ENCODE peak calls at places on chromosomes 13 and 19, in seven cellular contexts. N, Z, I, V, L, U and O are unnamed samples.

GRCh38 chr13:107365466-107366215 is 797.7 kb upstream of the ARGLU1 start:
- DNase-seq in N (no peak), Z (no peak), I (no peak), V (no peak), L (no peak), U (no peak), O (no peak)

GRCh38 chr19:55484571-55485438 is at the start of gene NAT14:
- DNase-seq in N (peak; percentile 77), Z (peak; percentile 91), I (peak; percentile 64), V (no peak), L (peak; percentile 95), U (peak; percentile 77), O (peak; percentile 66)

GRCh38 chr19:40539070-40539469 is 37.6 kb upstream of the SHKBP1 start:
- DNase-seq in N (peak; percentile 69), Z (no peak), I (no peak), V (no peak), L (no peak), U (no peak), O (no peak)

GRCh38 chr13:89852570-89852969 is 1494.9 kb upstream of the MIR17HG start:
- DNase-seq in N (no peak), Z (no peak), I (no peak), V (no peak), L (no peak), U (no peak), O (no peak)

GRCh38 chr13:110743687-110744086 is 30.2 kb downstream of the ING1 start:
- DNase-seq in N (no peak), Z (no peak), I (no peak), V (no peak), L (no peak), U (no peak), O (no peak)

GRCh38 chr19:10091370-10091687 is 5.2 kb downstream of the SHFL start:
- DNase-seq in N (no peak), Z (no peak), I (no peak), V (no peak), L (no peak), U (no peak), O (no peak)

GRCh38 chr13:101416181-101417042 is at the start of gene NALCN:
- DNase-seq in N (peak; percentile 24), Z (peak; percentile 39), I (peak; percentile 15), V (peak; percentile 50), L (peak; percentile 71), U (peak; percentile 60), O (no peak)

GRCh38 chr13:100523994-100524393 is 64.6 kb downstream of the GGACT start:
- DNase-seq in N (no peak), Z (no peak), I (no peak), V (no peak), L (no peak), U (no peak), O (no peak)

GRCh38 chr19:41928754-41929535 is 696 bp upstream of the ERFL start:
- DNase-seq in N (peak; percentile 53), Z (no peak), I (no peak), V (no peak), L (peak; percentile 37), U (no peak), O (no peak)

GRCh38 chr13:99315186-99315585 is 8.0 kb upstream of the GPR183 start:
- DNase-seq in N (no peak), Z (no peak), I (no peak), V (no peak), L (no peak), U (no peak), O (no peak)

GRCh38 chr13:50810998-50811397 is 32.5 kb downstream of the DLEU7 start:
- DNase-seq in N (no peak), Z (no peak), I (no peak), V (peak; percentile 47), L (no peak), U (no peak), O (no peak)

GRCh38 chr19:49896863-49897621 is at the start of gene IL4I1:
- DNase-seq in N (no peak), Z (no peak), I (no peak), V (peak; percentile 75), L (no peak), U (no peak), O (peak; percentile 39)

GRCh38 chr19:10835089-10835753 is 791 bp downstream of the TMED1 start:
- DNase-seq in N (no peak), Z (peak; percentile 100), I (peak; percentile 49), V (peak; percentile 99), L (no peak), U (no peak), O (peak; percentile 55)

GRCh38 chr13:22757530-22758120 is 423.2 kb upstream of the SGCG start:
- DNase-seq in N (peak; percentile 10), Z (no peak), I (no peak), V (no peak), L (peak; percentile 22), U (no peak), O (no peak)

GRCh38 chr19:21221653-21222052 is 79.8 kb downstream of the ZNF431 start:
- DNase-seq in N (no peak), Z (no peak), I (no peak), V (no peak), L (no peak), U (no peak), O (no peak)

GRCh38 chr19:35379992-35380391 is 9.1 kb downstream of the GPR42 start:
- DNase-seq in N (no peak), Z (no peak), I (no peak), V (no peak), L (no peak), U (no peak), O (no peak)

GRCh38 chr19:35381926-35382325 is 11.1 kb downstream of the GPR42 start:
- DNase-seq in N (no peak), Z (no peak), I (no peak), V (no peak), L (no peak), U (no peak), O (no peak)

GRCh38 chr19:35380450-35381124 is 9.7 kb downstream of the GPR42 start:
- DNase-seq in N (no peak), Z (no peak), I (no peak), V (no peak), L (no peak), U (no peak), O (no peak)

GRCh38 chr19:35383536-35383935 is 12.7 kb downstream of the GPR42 start:
- DNase-seq in N (no peak), Z (no peak), I (no peak), V (no peak), L (no peak), U (no peak), O (no peak)

GRCh38 chr19:35381318-35381717 is 10.4 kb downstream of the GPR42 start:
- DNase-seq in N (no peak), Z (no peak), I (no peak), V (no peak), L (no peak), U (no peak), O (no peak)
- H3K4me1 ChIP-seq in N (no peaks in the 10 kb centered on the region), Z (peaks cover 2% of the 10 kb centered on the region), I (no peaks in the 10 kb centered on the region), V (no peaks in the 10 kb centered on the region), L (no peaks in the 10 kb centered on the region), U (peaks cover 6% of the 10 kb centered on the region), O (no peaks in the 10 kb centered on the region)

GRCh38 chr19:38708413-38709024 is 35.8 kb downstream of the CAPN12 start:
- DNase-seq in N (no peak), Z (no peak), I (no peak), V (no peak), L (no peak), U (no peak), O (no peak)
- H3K4me1 ChIP-seq in N (peaks cover 76% of the 10 kb centered on the region), Z (no peaks in the 10 kb centered on the region), I (peaks cover 71% of the 10 kb centered on the region), V (no peaks in the 10 kb centered on the region), L (no peaks in the 10 kb centered on the region), U (peaks cover 67% of the 10 kb centered on the region), O (peaks cover 86% of the 10 kb centered on the region)

GRCh38 chr13:94454906-94455305 is 24.6 kb downstream of the DCT start:
- DNase-seq in N (no peak), Z (no peak), I (no peak), V (no peak), L (no peak), U (no peak), O (no peak)

GRCh38 chr13:94455414-94455813 is 24.1 kb downstream of the DCT start:
- DNase-seq in N (no peak), Z (no peak), I (no peak), V (no peak), L (no peak), U (no peak), O (no peak)

GRCh38 chr13:94454334-94454733 is 25.1 kb downstream of the DCT start:
- DNase-seq in N (no peak), Z (no peak), I (no peak), V (no peak), L (no peak), U (no peak), O (no peak)

GRCh38 chr13:94462670-94463069 is 16.8 kb downstream of the DCT start:
- DNase-seq in N (no peak), Z (no peak), I (no peak), V (no peak), L (no peak), U (no peak), O (no peak)

GRCh38 chr13:94459116-94459515 is 20.4 kb downstream of the DCT start:
- DNase-seq in N (no peak), Z (no peak), I (no peak), V (no peak), L (no peak), U (no peak), O (no peak)
- H3K4me1 ChIP-seq in N (no peaks in the 10 kb centered on the region), Z (no peaks in the 10 kb centered on the region), I (no peaks in the 10 kb centered on the region), V (no peaks in the 10 kb centered on the region), L (no peaks in the 10 kb centered on the region), U (no peaks in the 10 kb centered on the region), O (no peaks in the 10 kb centered on the region)

GRCh38 chr19:46717034-46717715 is at the start of gene PRKD2:
- DNase-seq in N (peak; percentile 83), Z (peak; percentile 94), I (peak; percentile 93), V (peak; percentile 82), L (peak; percentile 96), U (peak; percentile 95), O (peak; percentile 92)

GRCh38 chr19:46714523-46715106 is 2.3 kb downstream of the PRKD2 start:
- DNase-seq in N (no peak), Z (no peak), I (no peak), V (peak; percentile 95), L (no peak), U (no peak), O (no peak)

GRCh38 chr19:46716672-46717033 is 261 bp downstream of the PRKD2 start:
- DNase-seq in N (no peak), Z (no peak), I (no peak), V (no peak), L (peak; percentile 58), U (no peak), O (no peak)

GRCh38 chr19:46715620-46716012 is 1.3 kb downstream of the PRKD2 start:
- DNase-seq in N (no peak), Z (no peak), I (no peak), V (peak; percentile 24), L (peak; percentile 24), U (no peak), O (no peak)

DNA sequence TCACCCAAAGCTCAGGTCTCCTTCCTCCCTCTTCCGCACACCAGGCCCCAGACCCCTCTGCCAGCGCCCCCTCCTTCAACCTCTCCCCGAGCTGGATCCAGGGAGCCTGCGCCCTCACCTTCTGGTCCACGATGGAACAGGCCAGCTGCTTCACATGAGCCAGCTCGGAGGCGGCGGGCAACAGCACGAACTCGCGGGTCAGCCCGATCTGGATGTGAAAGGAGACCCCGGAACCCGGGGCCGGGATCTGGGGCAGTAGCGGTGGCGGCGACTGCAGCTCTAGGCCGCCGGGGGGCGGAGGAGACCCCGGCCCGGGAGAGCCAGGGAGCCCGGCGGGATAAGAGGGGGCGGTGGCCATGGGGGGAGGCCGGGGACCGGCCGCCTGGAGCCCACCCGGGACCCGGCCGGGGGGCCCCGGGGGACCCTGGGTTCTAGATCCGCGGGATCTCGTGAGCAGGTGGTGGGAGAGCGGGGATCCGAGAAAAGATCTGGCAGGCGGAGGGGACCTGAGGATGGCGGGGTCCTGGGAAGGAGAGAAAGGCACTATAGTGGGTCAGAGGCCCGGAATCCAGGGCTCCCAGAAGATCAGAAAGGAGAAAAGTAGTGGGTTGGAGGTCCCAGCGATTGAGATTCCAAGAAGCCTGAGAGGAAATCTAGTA is 772 bp downstream of the PRKD2 start:
- DNase-seq in N (no peak), Z (peak; percentile 48), I (no peak), V (no peak), L (peak; percentile 85), U (no peak), O (no peak)
- H3K4me1 ChIP-seq in N (peaks cover 25% of the 10 kb centered on the region), Z (no peaks in the 10 kb centered on the region), I (peaks cover 18% of the 10 kb centered on the region), V (peaks cover 12% of the 10 kb centered on the region), L (peaks cover 12% of the 10 kb centered on the region), U (peaks cover 43% of the 10 kb centered on the region), O (peaks cover 18% of the 10 kb centered on the region)